ENCODE peak calls at places on chromosomes 7 and 10, in eight cellular contexts. N is HAP-1; U is C1 segment of cervical spinal cord; R is kidney epithelial cell; I is activated effector memory CD4-positive, alpha-beta T cell treated with Interleukin-2 at 50 U/mL for 16 hours; V is fibroblast of mammary gland; F is T follicular helper cell; W is prostate gland. B is an unnamed sample.

GRCh38 chr7:13062596-13062995 is 375.2 kb downstream of the ARL4A start:
- DNase-seq in N (no peak), U (no peak), R (no peak), I (no peak), V (no peak), F (no peak), W (no peak), B (no peak)

GRCh38 chr10:35574924-35575352 is 30.2 kb upstream of the GJD4 start:
- DNase-seq in N (no peak), U (no peak), R (peak), I (no peak), V (peak), F (no peak), W (no peak), B (peak)

GRCh38 chr7:112370436-112370835 is 79.8 kb upstream of the IFRD1 start:
- DNase-seq in N (no peak), U (no peak), R (no peak), I (no peak), V (no peak), F (no peak), W (no peak), B (peak)

GRCh38 chr7:2802504-2803341 is 41.4 kb downstream of the GNA12 start:
- DNase-seq in N (no peak), U (no peak), R (no peak), I (no peak), V (peak), F (no peak), W (peak), B (peak)

GRCh38 chr7:25456467-25457171 is 228.3 kb upstream of the NPVF start:
- DNase-seq in N (no peak), U (no peak), R (no peak), I (no peak), V (peak), F (no peak), W (peak), B (no peak)

GRCh38 chr7:37495574-37496184 is 47.0 kb upstream of the ELMO1 start:
- DNase-seq in N (peak), U (no peak), R (no peak), I (no peak), V (peak), F (no peak), W (no peak), B (peak)

GRCh38 chr7:73893342-73894101 is 32.6 kb downstream of the TMEM270 start:
- DNase-seq in N (no peak), U (peak), R (no peak), I (no peak), V (peak), F (no peak), W (peak), B (no peak)

GRCh38 chr7:95501261-95501816 is 15.6 kb downstream of the ASB4 start:
- DNase-seq in N (no peak), U (no peak), R (no peak), I (no peak), V (peak), F (no peak), W (no peak), B (no peak)

GRCh38 chr7:24979470-24979862 is 512 bp downstream of the OSBPL3 start:
- DNase-seq in N (peak), U (peak), R (no peak), I (peak), V (peak), F (peak), W (peak), B (peak)

GRCh38 chr10:128922172-128922571 is 544.9 kb upstream of the MGMT start:
- DNase-seq in N (no peak), U (no peak), R (no peak), I (no peak), V (no peak), F (no peak), W (no peak), B (no peak)